ENCODE peak calls at places on chromosome 1, in four cellular contexts. E is heart left ventricle, M is adrenal gland, R is A549. I is an unnamed sample.

GRCh38 chr1:68174173-68175113 is 57.9 kb downstream of the WLS start:
- DNase-seq in E (peak; percentile 46), M (peak; percentile 69), R (peak; percentile 18), I (peak; percentile 22)

GRCh38 chr1:171653796-171654704 is 1.6 kb upstream of the MYOC start:
- DNase-seq in E (peak; percentile 24), M (no peak), R (no peak), I (no peak)

GRCh38 chr1:3547055-3548005 is 64.0 kb downstream of the MEGF6 start:
- DNase-seq in E (no peak), M (no peak), R (no peak), I (no peak)

GRCh38 chr1:234214129-234214910 is 158.9 kb upstream of the COA6 start:
- DNase-seq in E (peak; percentile 28), M (peak; percentile 24), R (no peak), I (no peak)

GRCh38 chr1:55580845-55581332 is 365.7 kb upstream of the USP24 start:
- DNase-seq in E (no peak), M (no peak), R (no peak), I (peak; percentile 30)

GRCh38 chr1:232403017-232403714 is 226.8 kb downstream of the SIPA1L2 start:
- DNase-seq in E (peak; percentile 36), M (no peak), R (no peak), I (no peak)

GRCh38 chr1:149884433-149885363 is 14.7 kb upstream of the BOLA1 start:
- DNase-seq in E (no peak), M (no peak), R (no peak), I (no peak)

GRCh38 chr1:201183209-201183608 is 7.4 kb upstream of the IGFN1 start:
- DNase-seq in E (no peak), M (no peak), R (no peak), I (no peak)

GRCh38 chr1:6392081-6392879 is 1.3 kb downstream of the ACOT7 start:
- DNase-seq in E (no peak), M (no peak), R (no peak), I (no peak)

GRCh38 chr1:167687919-167688519 is 33.8 kb upstream of the MPZL1 start:
- DNase-seq in E (peak; percentile 74), M (peak; percentile 84), R (peak; percentile 78), I (peak; percentile 68)

GRCh38 chr1:2201062-2201461 is 6.5 kb upstream of the FAAP20 start:
- DNase-seq in E (no peak), M (no peak), R (no peak), I (no peak)

GRCh38 chr1:2199042-2199810 is 4.7 kb upstream of the FAAP20 start:
- DNase-seq in E (peak; percentile 94), M (peak; percentile 91), R (peak; percentile 91), I (peak; percentile 85)

GRCh38 chr1:2202008-2202575 is 7.5 kb upstream of the FAAP20 start:
- DNase-seq in E (no peak), M (no peak), R (no peak), I (no peak)

GRCh38 chr1:2198571-2198970 is 4.0 kb upstream of the FAAP20 start:
- DNase-seq in E (no peak), M (no peak), R (no peak), I (no peak)

DNA sequence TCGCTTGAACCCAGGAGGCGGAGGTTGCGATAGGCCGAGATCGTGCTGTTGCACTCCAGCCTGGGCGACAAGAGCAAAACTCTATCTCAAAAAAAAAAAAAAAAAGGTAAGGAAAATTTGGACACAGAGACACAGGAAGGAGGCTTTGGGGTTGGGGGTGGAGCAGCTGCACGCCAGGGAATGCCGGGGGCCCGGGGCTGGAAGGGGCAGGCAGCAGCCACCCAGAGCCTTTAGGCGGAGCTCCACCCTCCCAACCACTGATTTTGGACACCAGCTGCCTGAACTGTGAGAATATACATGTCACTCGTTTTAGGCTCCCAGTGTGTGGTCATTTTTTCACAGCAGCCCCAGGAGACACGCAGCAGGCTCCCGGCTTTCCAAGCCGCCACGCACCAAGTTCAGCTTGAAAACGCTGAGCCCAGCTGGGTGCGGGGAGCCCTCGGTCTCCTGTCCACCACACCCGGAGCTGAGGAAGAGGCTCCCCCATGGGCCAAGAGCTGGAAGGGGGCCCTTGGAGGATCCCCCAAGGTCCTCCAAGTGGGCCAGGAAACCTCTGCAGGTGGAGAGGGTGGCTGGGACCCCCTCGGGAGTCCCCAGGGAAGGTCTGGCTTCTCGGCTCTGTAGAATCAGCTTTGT is 5.9 kb upstream of the FAAP20 start:
- DNase-seq in E (no peak), M (no peak), R (no peak), I (no peak)
- H3K4me3 ChIP-seq in E (no peak overlapping the region), M (no peak overlapping the region), R (no peak overlapping the region), I (no peak overlapping the region)

GRCh38 chr1:50970508-50970885 is 452 bp downstream of the CDKN2C start:
- DNase-seq in E (no peak), M (no peak), R (no peak), I (no peak)

GRCh38 chr1:50968884-50969610 is 998 bp upstream of the CDKN2C start:
- DNase-seq in E (peak; percentile 64), M (peak; percentile 67), R (no peak), I (peak; percentile 50)

GRCh38 chr1:50969611-50970507 is at the start of gene CDKN2C:
- DNase-seq in E (peak; percentile 80), M (peak; percentile 83), R (no peak), I (peak; percentile 66)

GRCh38 chr1:50967416-50968020 is 2.5 kb upstream of the CDKN2C start:
- DNase-seq in E (no peak), M (peak; percentile 30), R (no peak), I (no peak)

DNA sequence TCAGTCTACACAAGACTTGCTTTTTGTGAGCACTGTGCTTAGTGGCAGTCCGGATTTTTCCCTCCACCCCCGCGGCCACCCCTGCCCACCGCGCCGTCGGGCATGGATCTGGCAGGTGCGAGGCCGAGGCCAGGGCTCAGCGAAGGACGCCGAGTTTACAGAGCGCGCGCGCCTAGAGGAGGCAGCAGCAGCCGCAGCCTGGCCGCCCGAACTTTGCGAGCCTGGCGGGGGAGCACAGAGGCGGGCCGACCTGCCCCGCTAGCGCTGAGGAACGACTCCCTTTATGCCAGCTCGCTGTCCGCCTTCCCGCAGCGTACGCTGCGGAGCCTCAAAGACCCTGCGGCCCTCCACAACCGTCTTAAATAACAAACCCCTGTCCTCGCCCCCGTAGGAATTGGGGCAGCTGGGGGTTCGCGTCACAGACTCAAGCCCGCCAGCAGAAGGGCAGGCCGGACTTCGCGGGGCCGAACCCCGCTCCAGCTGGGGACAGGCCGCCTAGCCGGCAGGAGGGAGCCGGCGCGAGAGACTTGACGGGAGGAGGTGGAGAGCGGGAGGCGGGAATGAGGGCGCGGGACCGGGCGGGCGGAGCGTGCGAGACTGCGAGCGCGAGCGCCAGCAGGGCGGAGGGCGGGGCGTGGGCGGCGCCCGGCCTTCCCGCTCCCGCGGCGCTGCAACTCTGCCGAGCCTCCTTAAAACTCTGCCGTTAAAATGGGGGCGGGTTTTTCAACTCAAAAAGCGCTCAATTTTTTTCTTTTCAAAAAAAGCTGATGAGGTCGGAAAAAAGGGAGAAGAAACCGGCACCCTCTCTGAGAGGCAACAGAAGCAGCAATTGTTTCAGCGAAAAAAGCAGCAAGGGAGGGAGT is 1.8 kb upstream of the CDKN2C start:
- DNase-seq in E (peak; percentile 95), M (peak; percentile 93), R (peak; percentile 57), I (peak; percentile 86)
- TF ChIP-seq POLR2A in E (peak; percentile 70), M (peak; percentile 86), R (peak; percentile 42), I (peak; percentile 81)

DNA sequence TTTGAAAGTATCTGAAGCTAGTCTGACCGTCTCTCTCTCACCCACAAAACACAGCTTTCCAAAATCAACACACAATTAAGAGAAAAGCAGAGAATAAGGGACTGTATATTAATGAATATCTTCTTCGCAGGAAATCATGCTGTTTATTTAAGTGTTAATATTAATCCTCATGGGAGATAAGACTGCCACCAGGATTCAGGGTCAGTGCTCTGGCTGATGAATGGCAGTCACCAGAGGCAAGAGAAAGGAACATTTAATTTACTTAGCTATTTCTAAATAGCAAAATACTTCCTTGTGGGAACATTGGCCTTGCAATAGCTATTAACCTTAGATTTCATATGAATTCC is 2.2 kb downstream of the SCYL3 start:
- DNase-seq in E (no peak), M (peak; percentile 27), R (no peak), I (no peak)
- H3K4me3 ChIP-seq in E (no peak overlapping the region), M (no peak overlapping the region), R (peak overlapping the region; percentile 0), I (no peak overlapping the region)

DNA sequence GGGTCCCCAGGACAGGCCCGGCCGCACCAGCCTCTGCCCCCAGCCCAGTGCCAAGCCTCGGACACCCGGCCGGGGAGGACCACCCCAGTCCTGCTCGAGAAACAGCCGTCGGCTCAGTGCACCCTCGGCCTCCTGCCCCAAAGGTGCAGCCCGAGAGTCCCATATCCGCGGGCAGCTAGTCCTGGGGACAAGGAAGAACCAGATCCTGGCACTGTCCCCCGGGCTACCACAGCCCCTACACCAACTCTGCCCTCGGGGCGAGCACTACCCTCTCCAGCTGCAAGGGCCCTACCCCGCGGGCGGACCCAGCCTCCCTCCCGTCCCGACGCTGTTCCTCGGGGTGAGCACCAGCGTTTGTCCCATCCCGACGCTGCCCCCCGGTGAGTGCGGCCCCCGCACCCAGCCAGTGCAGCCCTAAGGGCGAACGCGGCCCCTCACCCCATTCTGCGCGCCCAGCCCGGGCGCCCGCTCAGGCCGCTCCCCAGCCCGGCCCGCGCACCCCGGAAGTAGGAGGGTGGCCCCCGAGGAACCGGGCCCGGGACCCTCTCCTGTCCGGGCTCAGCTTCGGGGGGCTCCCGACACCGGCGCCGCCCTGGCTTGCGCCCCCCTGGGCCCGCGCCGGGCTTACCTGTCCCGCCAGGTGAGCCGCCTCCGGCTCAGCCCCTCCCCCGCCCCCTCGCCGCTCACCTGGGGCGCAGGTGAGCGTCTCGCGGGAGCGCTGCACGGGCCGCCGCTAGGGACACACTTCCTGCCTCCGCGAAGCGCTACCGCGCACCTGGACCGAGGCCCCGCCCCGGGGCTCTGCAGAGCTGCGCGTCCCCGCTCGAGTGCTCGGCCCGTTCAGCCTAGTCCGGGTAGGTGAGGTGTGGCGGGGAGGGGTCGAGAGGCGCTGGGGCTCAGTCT is at the start of gene KDF1:
- DNase-seq in E (no peak), M (no peak), R (no peak), I (no peak)
- TF ChIP-seq POLR2A in E (no peak), M (no peak), R (no peak), I (no peak)

GRCh38 chr1:100907887-100908286 is 12.0 kb downstream of the SLC30A7 start:
- DNase-seq in E (no peak), M (no peak), R (no peak), I (no peak)

GRCh38 chr1:100909018-100909417 is 13.1 kb downstream of the SLC30A7 start:
- DNase-seq in E (no peak), M (no peak), R (no peak), I (no peak)

GRCh38 chr1:100912019-100912418 is 16.1 kb downstream of the SLC30A7 start:
- DNase-seq in E (no peak), M (no peak), R (no peak), I (no peak)
- H3K4me3 ChIP-seq in E (no peak overlapping the region), M (no peak overlapping the region), R (no peak overlapping the region), I (no peak overlapping the region)

GRCh38 chr1:179293340-179294327 is at the start of gene SOAT1:
- DNase-seq in E (peak; percentile 94), M (peak; percentile 98), R (peak; percentile 94), I (peak; percentile 92)
- TF ChIP-seq POLR2A in E (peak; percentile 83), M (peak; percentile 86), R (peak; percentile 88), I (peak; percentile 90)